ENCODE peak calls at places on chromosomes 1 and 21, in four cellular contexts. V is choroid plexus epithelial cell, W is SHP77, Y is NCI-H1694 treated with DMSO at 0.1 percent for 48 hours. C is an unnamed sample.
A peak's percentile ranks its signal among the peaks of the same experiment; 100 is the strongest.

GRCh38 chr1:97849350-97850339 is 71.2 kb downstream of the DPYD start:
- DNase-seq in W (peak; percentile 2), V (peak; percentile 90), Y (no peak), C (no peak)

GRCh38 chr1:119929643-119930310 is 33.5 kb upstream of the ADAM30 start:
- DNase-seq in V (no peak), Y (no peak), W (no peak), C (no peak)

GRCh38 chr1:193674292-193674944 is 488.0 kb upstream of the B3GALT2 start:
- DNase-seq in W (no peak), V (peak; percentile 42), Y (no peak), C (no peak)

GRCh38 chr1:151039527-151039926 is 3.1 kb downstream of the BNIPL start:
- DNase-seq in W (no peak), V (no peak), Y (no peak), C (no peak)

GRCh38 chr1:205507896-205508714 is 3.6 kb downstream of the CDK18 start:
- DNase-seq in W (no peak), V (no peak), Y (peak; percentile 28), C (no peak)

GRCh38 chr1:205746757-205747412 is 3.1 kb downstream of the NUCKS1 start:
- DNase-seq in W (no peak), V (peak; percentile 14), Y (no peak), C (no peak)

GRCh38 chr1:180269848-180270766 is 40.0 kb downstream of the LHX4 start:
- DNase-seq in W (peak; percentile 31), V (no peak), Y (peak; percentile 8), C (no peak)

GRCh38 chr1:41573803-41574713 is 89.6 kb upstream of the EDN2 start:
- DNase-seq in W (peak; percentile 76), Y (peak; percentile 82), V (peak; percentile 90), C (peak; percentile 75)

GRCh38 chr21:25857308-25858099 is 122.7 kb downstream of the GABPA start:
- DNase-seq in Y (no peak), V (no peak), W (no peak), C (no peak)

GRCh38 chr1:18516473-18516872 is 35.7 kb downstream of the KLHDC7A start:
- DNase-seq in Y (no peak), W (no peak), V (no peak), C (no peak)